ENCODE peak calls at places on chromosome 12, in six cellular contexts. I, Z, V, J, U and F are unnamed samples.

GRCh38 chr12:88298014-88298682 is 156.0 kb downstream of the TMTC3 start:
- DNase-seq in I (no peak), Z (no peak), V (no peak), J (no peak), U (no peak), F (no peak)

GRCh38 chr12:43789941-43790340 is 16.2 kb downstream of the TWF1 start:
- DNase-seq in I (peak; percentile 18), Z (no peak), V (no peak), J (no peak), U (no peak), F (no peak)

GRCh38 chr12:81517296-81517695 is 241.9 kb downstream of the PPFIA2 start:
- DNase-seq in I (no peak), Z (no peak), V (no peak), J (no peak), U (no peak), F (no peak)

GRCh38 chr12:55966408-55967281 is at the start of gene CDK2:
- DNase-seq in I (peak; percentile 89), Z (peak; percentile 66), V (peak; percentile 80), J (peak; percentile 95), U (no peak), F (no peak)

GRCh38 chr12:70157099-70157498 is 86.1 kb upstream of the CNOT2 start:
- DNase-seq in I (no peak), Z (no peak), V (no peak), J (no peak), U (no peak), F (no peak)

GRCh38 chr12:114888458-114888857 is 204.5 kb upstream of the TBX3 start:
- DNase-seq in I (peak; percentile 52), Z (no peak), V (no peak), J (no peak), U (no peak), F (no peak)

GRCh38 chr12:84840356-84840755 is 72.2 kb downstream of the SLC6A15 start:
- DNase-seq in I (no peak), Z (no peak), V (no peak), J (no peak), U (no peak), F (no peak)

GRCh38 chr12:3416670-3417069 is 74.3 kb upstream of the PRMT8 start:
- DNase-seq in I (no peak), Z (no peak), V (no peak), J (no peak), U (no peak), F (no peak)

GRCh38 chr12:8482446-8483080 is 26.8 kb downstream of the CLEC6A start:
- DNase-seq in I (no peak), Z (no peak), V (no peak), J (peak; percentile 40), U (no peak), F (no peak)

GRCh38 chr12:1580036-1580435 is 14.3 kb downstream of the FBXL14 start:
- DNase-seq in I (no peak), Z (no peak), V (no peak), J (no peak), U (no peak), F (no peak)

GRCh38 chr12:52338241-52338960 is 17.2 kb upstream of the KRT83 start:
- DNase-seq in I (no peak), Z (no peak), V (no peak), J (no peak), U (no peak), F (no peak)

GRCh38 chr12:272942-273906 is 10.6 kb upstream of the SLC6A13 start:
- DNase-seq in I (no peak), Z (no peak), V (no peak), J (no peak), U (no peak), F (no peak)

GRCh38 chr12:4257442-4257841 is 16.1 kb upstream of the CCND2 start:
- DNase-seq in I (no peak), Z (no peak), V (no peak), J (no peak), U (no peak), F (no peak)

GRCh38 chr12:47778842-47779241 is 5.8 kb downstream of the SLC48A1 start:
- DNase-seq in I (no peak), Z (no peak), V (no peak), J (no peak), U (no peak), F (no peak)

GRCh38 chr12:98503343-98503592 is 12.1 kb upstream of the TMPO start:
- DNase-seq in I (peak; percentile 93), Z (peak; percentile 84), V (peak; percentile 73), J (peak; percentile 84), U (peak; percentile 83), F (peak; percentile 95)

GRCh38 chr12:105214670-105215375 is 21.2 kb downstream of the APPL2 start:
- DNase-seq in I (peak; percentile 72), Z (no peak), V (no peak), J (no peak), U (no peak), F (no peak)

GRCh38 chr12:47710283-47710682 is 4.5 kb upstream of the RPAP3 start:
- DNase-seq in I (no peak), Z (no peak), V (no peak), J (no peak), U (no peak), F (no peak)

GRCh38 chr12:50986961-50987737 is 34.8 kb downstream of the HIGD1C start:
- DNase-seq in I (peak; percentile 56), Z (no peak), V (no peak), J (no peak), U (peak; percentile 73), F (no peak)

GRCh38 chr12:15684896-15685658 is 104.1 kb downstream of the EPS8 start:
- DNase-seq in I (peak; percentile 26), Z (no peak), V (no peak), J (no peak), U (no peak), F (no peak)

GRCh38 chr12:16788888-16789790 is 183.2 kb upstream of the LMO3 start:
- DNase-seq in I (no peak), Z (no peak), V (no peak), J (no peak), U (no peak), F (no peak)

GRCh38 chr12:42129595-42130204 is 15.0 kb downstream of the GXYLT1 start:
- DNase-seq in I (peak; percentile 75), Z (peak; percentile 43), V (no peak), J (no peak), U (peak; percentile 56), F (no peak)

GRCh38 chr12:101939856-101940265 is 62.5 kb downstream of the DRAM1 start:
- DNase-seq in I (peak; percentile 75), Z (peak; percentile 17), V (no peak), J (no peak), U (peak; percentile 68), F (peak; percentile 24)

GRCh38 chr12:879641-880040 is 69.9 kb downstream of the RAD52 start:
- DNase-seq in I (peak; percentile 38), Z (no peak), V (no peak), J (no peak), U (no peak), F (no peak)

GRCh38 chr12:68775121-68775520 is 29.1 kb downstream of the SLC35E3 start:
- DNase-seq in I (no peak), Z (no peak), V (no peak), J (no peak), U (no peak), F (no peak)

GRCh38 chr12:107135177-107135576 is 41.8 kb upstream of the CRY1 start:
- DNase-seq in I (no peak), Z (no peak), V (no peak), J (no peak), U (no peak), F (no peak)

GRCh38 chr12:61757831-61758505 is 502.2 kb upstream of the USP15 start:
- DNase-seq in I (no peak), Z (no peak), V (no peak), J (no peak), U (no peak), F (no peak)

GRCh38 chr12:11431486-11431885 is 36.1 kb upstream of the PRB2 start:
- DNase-seq in I (no peak), Z (no peak), V (no peak), J (no peak), U (no peak), F (no peak)

GRCh38 chr12:119179335-119180021 is 747 bp downstream of the HSPB8 start:
- DNase-seq in I (peak; percentile 76), Z (no peak), V (no peak), J (no peak), U (no peak), F (no peak)

GRCh38 chr12:115583591-115583990 is 693.9 kb downstream of the MED13L start:
- DNase-seq in I (no peak), Z (no peak), V (no peak), J (no peak), U (no peak), F (no peak)

GRCh38 chr12:88957358-88957757 is 377.1 kb upstream of the KITLG start:
- DNase-seq in I (no peak), Z (no peak), V (no peak), J (no peak), U (no peak), F (no peak)

GRCh38 chr12:91978143-91978542 is 167.5 kb downstream of the BTG1 start:
- DNase-seq in I (no peak), Z (no peak), V (peak; percentile 37), J (no peak), U (no peak), F (no peak)

GRCh38 chr12:123761841-123762714 is at the start of gene DNAH10:
- DNase-seq in I (peak; percentile 12), Z (no peak), V (no peak), J (peak; percentile 72), U (no peak), F (no peak)

GRCh38 chr12:98758331-98758730 is 113.2 kb downstream of the APAF1 start:
- DNase-seq in I (peak; percentile 47), Z (no peak), V (no peak), J (no peak), U (no peak), F (no peak)

GRCh38 chr12:194276-194675 is 19.7 kb downstream of the SLC6A12 start:
- DNase-seq in I (no peak), Z (no peak), V (no peak), J (no peak), U (no peak), F (no peak)

GRCh38 chr12:67460388-67460787 is 188.2 kb upstream of the DYRK2 start:
- DNase-seq in I (no peak), Z (no peak), V (no peak), J (no peak), U (no peak), F (no peak)

GRCh38 chr12:98606367-98606985 is 13.0 kb downstream of the SLC25A3 start:
- DNase-seq in I (no peak), Z (no peak), V (no peak), J (no peak), U (no peak), F (no peak)